ENCODE peak calls at places on chromosomes 7 and 10, in five cellular contexts. K, I, Y, X and O are unnamed samples.

GRCh38 chr7:46859963-46860475 is 721.9 kb downstream of the TNS3 start:
- DNase-seq in K (no peak), X (no peak), Y (no peak), I (no peak), O (peak)

GRCh38 chr10:104325436-104326430 is 12.5 kb downstream of the ITPRIP start:
- DNase-seq in I (no peak), X (no peak), Y (peak), K (no peak), O (no peak)

GRCh38 chr10:14952851-14953451 is 945 bp downstream of the DCLRE1C start:
- DNase-seq in Y (no peak), X (no peak), K (no peak), I (no peak), O (no peak)

GRCh38 chr10:663844-664243 is 25.6 kb downstream of the DIP2C start:
- DNase-seq in I (no peak), X (peak), Y (no peak), K (peak), O (peak)

GRCh38 chr10:126902157-126902556 is 3.1 kb upstream of the DOCK1 start:
- DNase-seq in X (no peak), Y (no peak), I (no peak), K (no peak), O (no peak)

GRCh38 chr7:156539999-156540398 is 100.6 kb upstream of the RNF32 start:
- DNase-seq in I (no peak), X (no peak), Y (no peak), K (no peak), O (no peak)

GRCh38 chr10:132684164-132684891 is 101.6 kb downstream of the NKX6-2 start:
- DNase-seq in Y (peak), X (no peak), I (no peak), K (peak), O (peak)

GRCh38 chr10:116721048-116721897 is 21.1 kb downstream of the HSPA12A start:
- DNase-seq in I (no peak), Y (no peak), X (no peak), K (no peak), O (no peak)

GRCh38 chr10:1163204-1163660 is 107.0 kb downstream of the WDR37 start:
- DNase-seq in K (no peak), I (no peak), Y (peak), X (no peak), O (no peak)

GRCh38 chr7:142263598-142264380 is 5.9 kb upstream of the PRSS58 start:
- DNase-seq in Y (no peak), X (no peak), I (no peak), K (no peak), O (no peak)

GRCh38 chr7:57876-58275 is 134.5 kb upstream of the FAM20C start:
- DNase-seq in K (no peak), Y (no peak), I (no peak), X (no peak), O (no peak)

GRCh38 chr7:48040944-48041664 is 5.8 kb downstream of the C7orf57 start:
- DNase-seq in X (no peak), K (no peak), I (no peak), Y (no peak), O (no peak)

GRCh38 chr10:14415676-14416307 is 85.1 kb upstream of the FRMD4A start:
- DNase-seq in I (no peak), Y (no peak), K (no peak), X (no peak), O (no peak)

GRCh38 chr7:105691692-105692564 is 110.6 kb upstream of the EFCAB10 start:
- DNase-seq in Y (peak), I (no peak), X (no peak), K (peak), O (no peak)

GRCh38 chr10:52064084-52064845 is 249.8 kb upstream of the DKK1 start:
- DNase-seq in I (no peak), K (no peak), Y (no peak), X (no peak), O (no peak)

GRCh38 chr10:129568562-129569344 is 101.7 kb downstream of the MGMT start:
- DNase-seq in K (no peak), Y (no peak), X (no peak), I (no peak), O (no peak)

GRCh38 chr7:155377837-155378579 is 79.9 kb upstream of the EN2 start:
- DNase-seq in K (no peak), I (no peak), Y (no peak), X (no peak), O (no peak)